ENCODE peak calls at places on chromosome 13, in four cellular contexts. One of them, this sample, is unnamed.

GRCh38 chr13:106888148-106888547 is 320.2 kb upstream of the ARGLU1 start:
- DNase-seq in K562: no peak
- DNase-seq in GM12878: no peak
- DNase-seq in GM12891: no peak
- DNase-seq in this sample: no peak

GRCh38 chr13:27481766-27482165 is 31.4 kb upstream of the MTIF3 start:
- DNase-seq in GM12878: no peak
- DNase-seq in GM12891: no peak
- DNase-seq in K562: peak; percentile 69
- DNase-seq in this sample: peak; percentile 48

GRCh38 chr13:39655041-39655568 is 357 bp upstream of the COG6 start:
- DNase-seq in GM12878: no peak
- DNase-seq in K562: no peak
- DNase-seq in GM12891: no peak
- DNase-seq in this sample: no peak

GRCh38 chr13:47112205-47112896 is 215.5 kb upstream of the HTR2A start:
- DNase-seq in GM12878: no peak
- DNase-seq in GM12891: no peak
- DNase-seq in K562: peak; percentile 13
- DNase-seq in this sample: no peak

GRCh38 chr13:29513002-29513980 is 82.2 kb downstream of the SLC7A1 start:
- DNase-seq in GM12891: no peak
- DNase-seq in GM12878: no peak
- DNase-seq in K562: no peak
- DNase-seq in this sample: no peak

GRCh38 chr13:87667686-87668085 is 3.5 kb upstream of the SLITRK5 start:
- DNase-seq in GM12891: no peak
- DNase-seq in GM12878: no peak
- DNase-seq in K562: no peak
- DNase-seq in this sample: no peak

GRCh38 chr13:114107686-114108081 is 24.7 kb downstream of the RASA3 start:
- DNase-seq in GM12891: no peak
- DNase-seq in GM12878: no peak
- DNase-seq in K562: no peak
- DNase-seq in this sample: no peak

GRCh38 chr13:52406629-52407028 is 657 bp upstream of the THSD1 start:
- DNase-seq in K562: no peak
- DNase-seq in GM12878: no peak
- DNase-seq in GM12891: no peak
- DNase-seq in this sample: no peak

GRCh38 chr13:114049026-114049425 is 75.2 kb upstream of the C13orf46 start:
- DNase-seq in K562: no peak
- DNase-seq in GM12878: no peak
- DNase-seq in GM12891: peak; percentile 58
- DNase-seq in this sample: no peak

GRCh38 chr13:27170221-27170520 is 1.4 kb downstream of the USP12 start:
- DNase-seq in K562: no peak
- DNase-seq in GM12878: no peak
- DNase-seq in GM12891: peak; percentile 12
- DNase-seq in this sample: no peak

GRCh38 chr13:110869231-110869804 is 45.6 kb downstream of the ANKRD10 start:
- DNase-seq in GM12878: no peak
- DNase-seq in GM12891: no peak
- DNase-seq in K562: peak; percentile 29
- DNase-seq in this sample: no peak

GRCh38 chr13:113148407-113148806 is 10.0 kb upstream of the PROZ start:
- DNase-seq in GM12878: no peak
- DNase-seq in K562: no peak
- DNase-seq in GM12891: no peak
- DNase-seq in this sample: no peak

GRCh38 chr13:29402168-29402621 is 193.3 kb downstream of the SLC7A1 start:
- DNase-seq in K562: no peak
- DNase-seq in GM12878: no peak
- DNase-seq in GM12891: no peak
- DNase-seq in this sample: no peak

GRCh38 chr13:101846701-101847100 is 394.2 kb downstream of the ITGBL1 start:
- DNase-seq in GM12878: no peak
- DNase-seq in K562: no peak
- DNase-seq in GM12891: no peak
- DNase-seq in this sample: no peak

GRCh38 chr13:80603351-80603750 is 262.4 kb upstream of the SPRY2 start:
- DNase-seq in GM12878: no peak
- DNase-seq in K562: no peak
- DNase-seq in GM12891: no peak
- DNase-seq in this sample: no peak

DNA sequence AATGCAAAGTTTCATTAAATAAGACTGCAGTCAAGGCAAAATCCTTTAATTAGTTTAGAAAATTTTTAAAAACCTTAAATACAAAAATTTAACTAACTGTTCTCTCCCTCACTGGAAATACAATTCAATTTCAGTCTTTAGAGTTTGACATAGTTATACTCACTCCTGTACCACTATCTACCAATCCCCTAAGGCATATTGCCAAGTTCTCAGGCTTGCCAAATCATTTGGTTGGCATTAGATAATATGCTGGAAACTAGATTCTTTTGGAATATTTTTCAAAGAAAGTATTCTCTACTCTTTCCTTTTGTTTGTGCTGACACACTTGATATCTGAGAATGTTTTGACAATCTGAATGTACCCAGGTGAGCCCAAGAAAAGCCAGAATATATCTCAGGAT is 77.2 kb downstream of the TSC22D1 start:
- DNase-seq in K562: no peak
- DNase-seq in GM12891: no peak
- DNase-seq in GM12878: no peak
- DNase-seq in this sample: no peak
- TF ChIP-seq SPI1 in K562: no peak
- TF ChIP-seq SPI1 in GM12891: no peak
- TF ChIP-seq SPI1 in GM12878: no peak
- TF ChIP-seq SPI1 in this sample: no peak

GRCh38 chr13:84684804-84685203 is 802.5 kb upstream of the SLITRK1 start:
- DNase-seq in GM12878: no peak
- DNase-seq in GM12891: no peak
- DNase-seq in K562: no peak
- DNase-seq in this sample: no peak
- TF ChIP-seq SPI1 in GM12878: no peak
- TF ChIP-seq SPI1 in GM12891: no peak
- TF ChIP-seq SPI1 in K562: no peak
- TF ChIP-seq SPI1 in this sample: no peak

GRCh38 chr13:94331281-94331680 is 148.2 kb downstream of the DCT start:
- DNase-seq in GM12878: no peak
- DNase-seq in GM12891: no peak
- DNase-seq in K562: no peak
- DNase-seq in this sample: no peak

GRCh38 chr13:94329277-94329676 is 150.2 kb downstream of the DCT start:
- DNase-seq in GM12878: no peak
- DNase-seq in K562: no peak
- DNase-seq in GM12891: no peak
- DNase-seq in this sample: no peak

GRCh38 chr13:94332360-94333040 is 147.0 kb downstream of the DCT start:
- DNase-seq in K562: no peak
- DNase-seq in GM12891: no peak
- DNase-seq in GM12878: no peak
- DNase-seq in this sample: no peak

GRCh38 chr13:94329754-94330551 is 149.5 kb downstream of the DCT start:
- DNase-seq in GM12878: no peak
- DNase-seq in K562: no peak
- DNase-seq in GM12891: no peak
- DNase-seq in this sample: no peak

GRCh38 chr13:94330552-94331071 is 148.9 kb downstream of the DCT start:
- DNase-seq in GM12878: no peak
- DNase-seq in K562: no peak
- DNase-seq in GM12891: no peak
- DNase-seq in this sample: no peak
- TF ChIP-seq SPI1 in GM12878: no peak
- TF ChIP-seq SPI1 in K562: no peak
- TF ChIP-seq SPI1 in GM12891: no peak
- TF ChIP-seq SPI1 in this sample: no peak

GRCh38 chr13:100811906-100812305 is 137.3 kb upstream of the TMTC4 start:
- DNase-seq in GM12891: no peak
- DNase-seq in K562: no peak
- DNase-seq in GM12878: no peak
- DNase-seq in this sample: no peak
- TF ChIP-seq SPI1 in GM12891: no peak
- TF ChIP-seq SPI1 in K562: no peak
- TF ChIP-seq SPI1 in GM12878: no peak
- TF ChIP-seq SPI1 in this sample: no peak

DNA sequence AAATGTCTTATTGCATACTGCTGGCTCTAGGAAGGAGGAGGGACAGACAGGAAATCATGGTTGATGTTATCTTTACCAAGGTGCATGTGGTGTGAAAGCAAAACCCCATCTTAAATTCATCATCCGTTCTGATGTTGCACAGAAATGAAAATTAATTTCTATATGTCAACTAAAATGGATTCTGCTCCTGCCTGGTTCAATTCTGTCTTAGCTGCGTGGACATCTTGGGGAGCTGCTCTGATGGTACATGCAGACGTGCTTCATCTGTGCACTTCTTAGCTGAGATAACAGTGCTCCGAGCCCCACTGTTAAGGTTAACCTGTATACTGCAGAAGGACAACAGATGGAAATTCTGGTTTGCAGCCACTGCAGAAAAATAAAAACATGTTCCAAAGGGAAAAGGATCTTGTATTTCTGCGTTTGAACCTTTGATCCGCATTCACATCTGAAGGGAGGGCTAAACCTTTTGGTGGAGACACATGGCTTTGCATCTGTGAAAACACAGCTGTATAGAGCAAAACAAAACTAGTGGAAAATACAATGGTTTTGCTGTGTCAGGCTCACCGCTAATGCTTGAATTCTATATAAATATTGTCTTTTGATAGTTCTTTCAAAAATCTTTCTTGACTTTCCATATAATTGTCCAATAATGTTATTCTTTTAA is 155.7 kb downstream of the TM9SF2 start:
- DNase-seq in GM12878: no peak
- DNase-seq in K562: no peak
- DNase-seq in GM12891: no peak
- DNase-seq in this sample: no peak
- TF ChIP-seq SPI1 in GM12878: no peak
- TF ChIP-seq SPI1 in K562: no peak
- TF ChIP-seq SPI1 in GM12891: no peak
- TF ChIP-seq SPI1 in this sample: no peak

GRCh38 chr13:59345316-59345715 is 818.4 kb downstream of the DIAPH3 start:
- DNase-seq in K562: no peak
- DNase-seq in GM12891: no peak
- DNase-seq in GM12878: no peak
- DNase-seq in this sample: no peak
- TF ChIP-seq SPI1 in K562: no peak
- TF ChIP-seq SPI1 in GM12891: no peak
- TF ChIP-seq SPI1 in GM12878: no peak
- TF ChIP-seq SPI1 in this sample: no peak

GRCh38 chr13:95536629-95537241 is 15.8 kb upstream of the CLDN10 start:
- DNase-seq in K562: no peak
- DNase-seq in GM12878: no peak
- DNase-seq in GM12891: no peak
- DNase-seq in this sample: no peak
- TF ChIP-seq SPI1 in K562: no peak
- TF ChIP-seq SPI1 in GM12878: no peak
- TF ChIP-seq SPI1 in GM12891: no peak
- TF ChIP-seq SPI1 in this sample: no peak

DNA sequence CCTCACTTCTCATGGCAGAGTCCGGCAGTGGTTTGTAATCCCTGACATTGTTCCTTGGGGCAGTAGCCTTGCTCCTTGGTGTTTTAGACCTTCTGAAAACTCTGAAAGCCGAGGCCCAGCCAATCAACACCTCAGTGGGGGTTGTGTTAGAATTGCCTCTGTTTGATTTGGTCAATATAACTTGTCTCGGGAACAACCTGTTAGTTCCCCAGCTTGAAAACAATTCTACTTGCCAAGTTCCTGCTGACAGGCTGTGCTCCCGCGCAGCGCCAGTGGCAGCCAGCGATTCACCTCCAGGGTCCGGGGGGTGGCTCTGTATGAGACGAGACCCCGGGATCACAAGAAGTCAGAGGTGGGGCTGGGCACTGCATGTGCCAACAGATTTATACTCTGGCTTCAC is 81.4 kb upstream of the MEDAG start:
- DNase-seq in GM12891: no peak
- DNase-seq in GM12878: no peak
- DNase-seq in K562: no peak
- DNase-seq in this sample: no peak
- TF ChIP-seq SPI1 in GM12891: no peak
- TF ChIP-seq SPI1 in GM12878: no peak
- TF ChIP-seq SPI1 in K562: no peak
- TF ChIP-seq SPI1 in this sample: no peak

GRCh38 chr13:111909501-111909900 is 157.4 kb upstream of the SOX1 start:
- DNase-seq in GM12878: no peak
- DNase-seq in GM12891: no peak
- DNase-seq in K562: no peak
- DNase-seq in this sample: no peak
- TF ChIP-seq SPI1 in GM12878: no peak
- TF ChIP-seq SPI1 in GM12891: no peak
- TF ChIP-seq SPI1 in K562: no peak
- TF ChIP-seq SPI1 in this sample: no peak